ENCODE peak calls at places on chromosomes 13 and 19, in seven cellular contexts. One of them, this sample, is unnamed.

GRCh38 chr13:94550030-94550738 is 45.8 kb downstream of the TGDS start:
- DNase-seq in HCT116: no peak
- DNase-seq in GM12878: peak; percentile 4
- DNase-seq in K562: no peak
- DNase-seq in SK-N-SH: no peak
- DNase-seq in H1: no peak
- DNase-seq in HepG2: peak; percentile 21
- DNase-seq in this sample: no peak

GRCh38 chr13:41500501-41500900 is 43.2 kb downstream of the RGCC start:
- DNase-seq in HCT116: no peak
- DNase-seq in GM12878: no peak
- DNase-seq in K562: no peak
- DNase-seq in SK-N-SH: no peak
- DNase-seq in H1: no peak
- DNase-seq in HepG2: no peak
- DNase-seq in this sample: no peak

GRCh38 chr19:30070198-30070969 is 128.3 kb downstream of the URI1 start:
- DNase-seq in HCT116: no peak
- DNase-seq in GM12878: no peak
- DNase-seq in K562: no peak
- DNase-seq in SK-N-SH: no peak
- DNase-seq in H1: no peak
- DNase-seq in HepG2: no peak
- DNase-seq in this sample: no peak

GRCh38 chr19:46478356-46478986 is 7.1 kb upstream of the PNMA8A start:
- DNase-seq in HCT116: no peak
- DNase-seq in GM12878: no peak
- DNase-seq in K562: peak; percentile 54
- DNase-seq in SK-N-SH: peak; percentile 66
- DNase-seq in H1: no peak
- DNase-seq in HepG2: no peak
- DNase-seq in this sample: no peak

GRCh38 chr13:27556109-27556508 is 64.2 kb downstream of the LNX2 start:
- DNase-seq in HCT116: no peak
- DNase-seq in GM12878: no peak
- DNase-seq in K562: no peak
- DNase-seq in SK-N-SH: no peak
- DNase-seq in H1: no peak
- DNase-seq in HepG2: no peak
- DNase-seq in this sample: peak; percentile 13

GRCh38 chr13:95438297-95438696 is 114.2 kb upstream of the CLDN10 start:
- DNase-seq in HCT116: no peak
- DNase-seq in GM12878: no peak
- DNase-seq in K562: no peak
- DNase-seq in SK-N-SH: peak; percentile 45
- DNase-seq in H1: no peak
- DNase-seq in HepG2: no peak
- DNase-seq in this sample: no peak

GRCh38 chr13:45500492-45501174 is 35.9 kb downstream of the COG3 start:
- DNase-seq in HCT116: peak; percentile 63
- DNase-seq in GM12878: no peak
- DNase-seq in K562: no peak
- DNase-seq in SK-N-SH: no peak
- DNase-seq in H1: no peak
- DNase-seq in HepG2: peak; percentile 50
- DNase-seq in this sample: no peak

GRCh38 chr13:71067164-71067815 is 799.7 kb downstream of the DACH1 start:
- DNase-seq in HCT116: no peak
- DNase-seq in GM12878: no peak
- DNase-seq in K562: no peak
- DNase-seq in SK-N-SH: no peak
- DNase-seq in H1: no peak
- DNase-seq in HepG2: peak; percentile 0
- DNase-seq in this sample: no peak

GRCh38 chr19:7629347-7630054 is at the start of the genes PET100 and XAB2:
- DNase-seq in HCT116: peak; percentile 98
- DNase-seq in GM12878: peak; percentile 99
- DNase-seq in K562: peak; percentile 96
- DNase-seq in SK-N-SH: peak; percentile 97
- DNase-seq in H1: peak; percentile 95
- DNase-seq in HepG2: peak; percentile 98
- DNase-seq in this sample: peak; percentile 97

GRCh38 chr13:101514695-101515275 is 62.3 kb downstream of the ITGBL1 start:
- DNase-seq in HCT116: peak; percentile 8
- DNase-seq in GM12878: no peak
- DNase-seq in K562: peak; percentile 5
- DNase-seq in SK-N-SH: peak; percentile 17
- DNase-seq in H1: no peak
- DNase-seq in HepG2: peak; percentile 48
- DNase-seq in this sample: no peak

GRCh38 chr19:47445937-47446402 is 25.7 kb downstream of the SLC8A2 start:
- DNase-seq in HCT116: no peak
- DNase-seq in GM12878: no peak
- DNase-seq in K562: peak; percentile 76
- DNase-seq in SK-N-SH: peak; percentile 89
- DNase-seq in H1: no peak
- DNase-seq in HepG2: no peak
- DNase-seq in this sample: peak; percentile 66

GRCh38 chr13:105087941-105088340 is 1447.5 kb downstream of the EFNB2 start:
- DNase-seq in HCT116: no peak
- DNase-seq in GM12878: no peak
- DNase-seq in K562: no peak
- DNase-seq in SK-N-SH: no peak
- DNase-seq in H1: peak; percentile 19
- DNase-seq in HepG2: no peak
- DNase-seq in this sample: no peak

GRCh38 chr13:81051873-81052272 is 710.9 kb upstream of the SPRY2 start:
- DNase-seq in HCT116: no peak
- DNase-seq in GM12878: no peak
- DNase-seq in K562: no peak
- DNase-seq in SK-N-SH: peak; percentile 7
- DNase-seq in H1: no peak
- DNase-seq in HepG2: no peak
- DNase-seq in this sample: no peak

GRCh38 chr19:45645068-45645630 is 6.0 kb upstream of the EML2 start:
- DNase-seq in HCT116: no peak
- DNase-seq in GM12878: no peak
- DNase-seq in K562: no peak
- DNase-seq in SK-N-SH: no peak
- DNase-seq in H1: no peak
- DNase-seq in HepG2: no peak
- DNase-seq in this sample: no peak

GRCh38 chr13:29679357-29680050 is 84.0 kb upstream of the SLC7A1 start:
- DNase-seq in HCT116: no peak
- DNase-seq in GM12878: no peak
- DNase-seq in K562: no peak
- DNase-seq in SK-N-SH: peak; percentile 60
- DNase-seq in H1: no peak
- DNase-seq in HepG2: no peak
- DNase-seq in this sample: no peak
- TF ChIP-seq JUND in HCT116: no peak
- TF ChIP-seq JUND in GM12878: no peak
- TF ChIP-seq JUND in K562: no peak
- TF ChIP-seq JUND in SK-N-SH: no peak
- TF ChIP-seq JUND in H1: no peak
- TF ChIP-seq JUND in HepG2: no peak
- TF ChIP-seq JUND in this sample: no peak

GRCh38 chr19:5057860-5058259 is 88.9 kb downstream of the KDM4B start:
- DNase-seq in HCT116: no peak
- DNase-seq in GM12878: no peak
- DNase-seq in K562: peak; percentile 76
- DNase-seq in SK-N-SH: peak; percentile 80
- DNase-seq in H1: no peak
- DNase-seq in HepG2: no peak
- DNase-seq in this sample: peak; percentile 56
- TF ChIP-seq JUND in HCT116: no peak
- TF ChIP-seq JUND in GM12878: no peak
- TF ChIP-seq JUND in K562: no peak
- TF ChIP-seq JUND in SK-N-SH: no peak
- TF ChIP-seq JUND in H1: no peak
- TF ChIP-seq JUND in HepG2: no peak
- TF ChIP-seq JUND in this sample: no peak

GRCh38 chr13:49652691-49653305 is 24.5 kb downstream of the ARL11 start:
- DNase-seq in HCT116: peak; percentile 26
- DNase-seq in GM12878: no peak
- DNase-seq in K562: peak; percentile 52
- DNase-seq in SK-N-SH: peak; percentile 76
- DNase-seq in H1: no peak
- DNase-seq in HepG2: peak; percentile 70
- DNase-seq in this sample: peak; percentile 72
- TF ChIP-seq JUND in HCT116: no peak
- TF ChIP-seq JUND in GM12878: no peak
- TF ChIP-seq JUND in K562: no peak
- TF ChIP-seq JUND in SK-N-SH: no peak
- TF ChIP-seq JUND in H1: no peak
- TF ChIP-seq JUND in HepG2: no peak
- TF ChIP-seq JUND in this sample: no peak

DNA sequence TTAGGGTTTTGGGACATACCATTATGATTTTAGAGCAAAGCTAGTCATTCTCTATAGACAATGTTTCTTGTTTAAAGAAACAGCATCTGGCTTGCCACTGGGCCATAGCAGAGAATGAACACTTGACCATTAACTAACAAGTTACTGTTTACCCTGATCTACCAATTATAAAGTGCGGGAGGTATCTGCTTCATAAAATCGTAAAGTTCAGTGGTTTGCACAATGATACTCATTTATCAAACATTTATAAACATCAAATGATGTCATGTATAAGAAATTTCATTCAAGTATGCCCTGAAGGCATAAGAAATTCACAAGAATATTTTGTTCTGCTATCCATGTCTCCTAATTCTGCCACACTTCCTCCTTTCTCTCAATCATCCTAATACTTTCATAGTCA is 139.2 kb downstream of the PCDH20 start:
- DNase-seq in HCT116: no peak
- DNase-seq in GM12878: no peak
- DNase-seq in K562: no peak
- DNase-seq in SK-N-SH: no peak
- DNase-seq in H1: no peak
- DNase-seq in HepG2: no peak
- DNase-seq in this sample: no peak
- TF ChIP-seq JUND in HCT116: no peak
- TF ChIP-seq JUND in GM12878: no peak
- TF ChIP-seq JUND in K562: no peak
- TF ChIP-seq JUND in SK-N-SH: no peak
- TF ChIP-seq JUND in H1: no peak
- TF ChIP-seq JUND in HepG2: no peak
- TF ChIP-seq JUND in this sample: no peak

This sample was measured in T47D.